ENCODE peak calls at places on chromosomes 6 and 20, in six cellular contexts. H, X, Q, O, A and K are unnamed samples.

GRCh38 chr20:36090223-36090622 is 64.3 kb upstream of the EPB41L1 start:
- DNase-seq in H (no peak), X (no peak), Q (no peak), O (no peak), A (no peak), K (no peak)

GRCh38 chr20:19381947-19382346 is 169.5 kb downstream of the SLC24A3 start:
- DNase-seq in H (no peak), X (no peak), Q (no peak), O (no peak), A (no peak), K (no peak)

GRCh38 chr6:3797231-3798200 is 46.0 kb upstream of the PXDC1 start:
- DNase-seq in H (no peak), X (no peak), Q (peak), O (no peak), A (peak), K (peak)

GRCh38 chr20:19486448-19486847 is 271.6 kb upstream of the RIN2 start:
- DNase-seq in H (no peak), X (no peak), Q (no peak), O (no peak), A (no peak), K (no peak)

GRCh38 chr6:33452496-33452895 is 1.9 kb upstream of the ZBTB9 start:
- DNase-seq in H (no peak), X (no peak), Q (no peak), O (no peak), A (no peak), K (no peak)

GRCh38 chr20:50725722-50726000 is 5.7 kb upstream of the PARD6B start:
- DNase-seq in H (no peak), X (no peak), Q (no peak), O (no peak), A (no peak), K (no peak)

GRCh38 chr6:156107514-156108150 is 652.0 kb upstream of the NOX3 start:
- DNase-seq in H (no peak), X (no peak), Q (no peak), O (no peak), A (no peak), K (no peak)

GRCh38 chr20:63468421-63468820 is 4.0 kb downstream of the KCNQ2 start:
- DNase-seq in H (no peak), X (no peak), Q (no peak), O (no peak), A (no peak), K (no peak)

GRCh38 chr6:142760152-142760551 is 184.8 kb downstream of the HIVEP2 start:
- DNase-seq in H (no peak), X (no peak), Q (no peak), O (no peak), A (peak), K (no peak)

GRCh38 chr6:135701426-135701825 is 150.1 kb upstream of the PDE7B start:
- DNase-seq in H (no peak), X (no peak), Q (no peak), O (no peak), A (no peak), K (no peak)